ENCODE peak calls at places on chromosomes 13 and 19, in six cellular contexts. N, M, Y, K, X and O are unnamed samples.

GRCh38 chr13:24511824-24512207 is 762 bp downstream of the PARP4 start:
- DNase-seq in M (no peak), N (peak), K (peak), Y (no peak), X (no peak), O (peak)

GRCh38 chr13:97125810-97126738 is 96.1 kb upstream of the MBNL2 start:
- DNase-seq in N (no peak), Y (peak), X (no peak), M (no peak), K (no peak), O (no peak)

GRCh38 chr19:3470500-3471128 is 9.7 kb downstream of the SMIM24 start:
- DNase-seq in M (no peak), N (no peak), Y (no peak), X (no peak), K (peak), O (no peak)

GRCh38 chr13:113226873-113227272 is 17.5 kb downstream of the CUL4A start:
- DNase-seq in Y (no peak), N (no peak), K (no peak), M (no peak), X (no peak), O (no peak)

GRCh38 chr13:39268398-39268797 is 230.1 kb downstream of the NHLRC3 start:
- DNase-seq in K (no peak), N (no peak), Y (no peak), M (no peak), X (no peak), O (no peak)

GRCh38 chr13:98171806-98172569 is 5.1 kb downstream of the RNF113B start:
- DNase-seq in X (peak), N (no peak), K (peak), M (no peak), Y (no peak), O (no peak)

GRCh38 chr13:49185264-49185663 is 34.9 kb upstream of the MLNR start:
- DNase-seq in N (peak), K (no peak), Y (peak), M (no peak), X (no peak), O (no peak)

GRCh38 chr13:39321578-39321977 is 281.4 kb downstream of the LHFPL6 start:
- DNase-seq in X (no peak), Y (peak), N (no peak), K (no peak), M (no peak), O (no peak)

GRCh38 chr19:45428385-45429231 is 4.9 kb upstream of the ERCC1 start:
- DNase-seq in X (peak), M (no peak), Y (no peak), K (peak), N (peak), O (no peak)

GRCh38 chr13:40983725-40984669 is 35.1 kb downstream of the ELF1 start:
- DNase-seq in M (no peak), K (no peak), X (no peak), N (no peak), Y (no peak), O (peak)

GRCh38 chr13:101447852-101448251 is 4.6 kb upstream of the ITGBL1 start:
- DNase-seq in M (no peak), X (no peak), K (no peak), Y (no peak), N (no peak), O (no peak)

GRCh38 chr13:73058741-73059459 is at the start of gene KLF5:
- DNase-seq in M (peak), N (peak), X (peak), K (peak), Y (peak), O (peak)

GRCh38 chr13:100610399-100611347 is 22.1 kb upstream of the GGACT start:
- DNase-seq in X (no peak), N (peak), M (no peak), Y (peak), K (no peak), O (peak)

GRCh38 chr13:75417647-75418046 is 64.3 kb downstream of the TBC1D4 start:
- DNase-seq in M (no peak), K (no peak), N (no peak), Y (peak), X (no peak), O (no peak)

GRCh38 chr19:15618321-15618720 is 3.3 kb downstream of the CYP4F8 start:
- DNase-seq in N (no peak), Y (no peak), K (no peak), X (no peak), M (no peak), O (no peak)

GRCh38 chr13:80342541-80343371 is 1.8 kb upstream of the SPRY2 start:
- DNase-seq in M (peak), Y (peak), X (peak), N (peak), K (peak), O (peak)

GRCh38 chr19:1112254-1113208 is 8.7 kb downstream of the GPX4 start:
- DNase-seq in K (peak), X (peak), M (no peak), Y (no peak), N (no peak), O (no peak)

GRCh38 chr19:29086182-29086581 is 126.8 kb downstream of the UQCRFS1 start:
- DNase-seq in K (no peak), X (no peak), N (no peak), M (no peak), Y (no peak), O (no peak)

GRCh38 chr13:23558675-23559536 is 11.3 kb upstream of the TNFRSF19 start:
- DNase-seq in Y (peak), N (peak), X (no peak), M (peak), K (peak), O (no peak)

GRCh38 chr19:6039541-6040225 is 61.7 kb upstream of the RANBP3 start:
- DNase-seq in K (no peak), Y (no peak), N (no peak), X (no peak), M (no peak), O (no peak)

GRCh38 chr13:74562381-74562780 is 428.2 kb upstream of the KLF12 start:
- DNase-seq in Y (no peak), X (no peak), N (no peak), M (no peak), K (no peak), O (no peak)

GRCh38 chr19:21848706-21849105 is 12.7 kb upstream of the ZNF43 start:
- DNase-seq in X (no peak), K (no peak), N (no peak), Y (no peak), M (no peak), O (no peak)

GRCh38 chr19:35767288-35768081 is 7.9 kb upstream of the ARHGAP33 start:
- DNase-seq in N (no peak), K (peak), Y (no peak), M (no peak), X (peak), O (peak)

GRCh38 chr13:79457948-79458347 is 23.0 kb upstream of the NDFIP2 start:
- DNase-seq in X (no peak), Y (no peak), K (no peak), M (no peak), N (no peak), O (no peak)

GRCh38 chr19:13267889-13268288 is 117.7 kb downstream of the IER2 start:
- DNase-seq in X (no peak), K (no peak), M (no peak), Y (no peak), N (no peak), O (no peak)